ENCODE peak calls at places on chromosomes 5 and 9, in five cellular contexts. One of them, this sample, is unnamed.

GRCh38 chr5:69368458-69369368 is 607 bp downstream of the AK6 start:
- DNase-seq in suprapubic skin: no peak
- DNase-seq in thyroid gland: no peak
- DNase-seq in NB4: peak
- DNase-seq in gastrocnemius medialis: no peak
- DNase-seq in this sample: no peak

GRCh38 chr9:134230092-134230941 is 66.0 kb upstream of the RNU6ATAC start:
- DNase-seq in NB4: no peak
- DNase-seq in suprapubic skin: no peak
- DNase-seq in gastrocnemius medialis: no peak
- DNase-seq in thyroid gland: peak
- DNase-seq in this sample: no peak

GRCh38 chr9:123319541-123320339 is 36.3 kb upstream of the CRB2 start:
- DNase-seq in suprapubic skin: no peak
- DNase-seq in NB4: no peak
- DNase-seq in gastrocnemius medialis: no peak
- DNase-seq in thyroid gland: no peak
- DNase-seq in this sample: no peak

GRCh38 chr9:129901922-129902321 is 66.7 kb downstream of the USP20 start:
- DNase-seq in NB4: no peak
- DNase-seq in gastrocnemius medialis: no peak
- DNase-seq in thyroid gland: no peak
- DNase-seq in suprapubic skin: no peak
- DNase-seq in this sample: no peak

GRCh38 chr9:29422445-29422844 is 1849.2 kb upstream of the C9orf72 start:
- DNase-seq in thyroid gland: no peak
- DNase-seq in gastrocnemius medialis: no peak
- DNase-seq in suprapubic skin: no peak
- DNase-seq in NB4: peak
- DNase-seq in this sample: no peak

GRCh38 chr9:97386265-97386633 is 25.6 kb upstream of the TDRD7 start:
- DNase-seq in gastrocnemius medialis: no peak
- DNase-seq in suprapubic skin: no peak
- DNase-seq in thyroid gland: no peak
- DNase-seq in NB4: no peak
- DNase-seq in this sample: no peak

GRCh38 chr9:100466171-100466827 is 6.7 kb upstream of the TMEFF1 start:
- DNase-seq in NB4: no peak
- DNase-seq in gastrocnemius medialis: peak
- DNase-seq in thyroid gland: peak
- DNase-seq in suprapubic skin: no peak
- DNase-seq in this sample: no peak

GRCh38 chr5:124806026-124806856 is 59.8 kb upstream of the ZNF608 start:
- DNase-seq in NB4: no peak
- DNase-seq in gastrocnemius medialis: no peak
- DNase-seq in suprapubic skin: no peak
- DNase-seq in thyroid gland: peak
- DNase-seq in this sample: peak

GRCh38 chr9:6811436-6811835 is 53.7 kb downstream of the KDM4C start:
- DNase-seq in suprapubic skin: no peak
- DNase-seq in NB4: no peak
- DNase-seq in gastrocnemius medialis: no peak
- DNase-seq in thyroid gland: no peak
- DNase-seq in this sample: no peak

GRCh38 chr9:3492214-3492613 is 33.6 kb downstream of the RFX3 start:
- DNase-seq in thyroid gland: no peak
- DNase-seq in suprapubic skin: no peak
- DNase-seq in NB4: no peak
- DNase-seq in gastrocnemius medialis: no peak
- DNase-seq in this sample: no peak

GRCh38 chr9:93682155-93682968 is 106.0 kb downstream of the PHF2 start:
- DNase-seq in thyroid gland: peak
- DNase-seq in suprapubic skin: peak
- DNase-seq in NB4: peak
- DNase-seq in gastrocnemius medialis: no peak
- DNase-seq in this sample: peak

GRCh38 chr9:90969021-90969675 is 167.5 kb downstream of the SYK start:
- DNase-seq in NB4: no peak
- DNase-seq in suprapubic skin: no peak
- DNase-seq in thyroid gland: no peak
- DNase-seq in gastrocnemius medialis: no peak
- DNase-seq in this sample: no peak

GRCh38 chr9:110025551-110026170 is 182.3 kb downstream of the C9orf152 start:
- DNase-seq in gastrocnemius medialis: no peak
- DNase-seq in thyroid gland: no peak
- DNase-seq in suprapubic skin: no peak
- DNase-seq in NB4: peak
- DNase-seq in this sample: no peak

GRCh38 chr5:153960269-153961215 is 78.2 kb downstream of the FAM114A2 start:
- DNase-seq in thyroid gland: no peak
- DNase-seq in suprapubic skin: no peak
- DNase-seq in gastrocnemius medialis: no peak
- DNase-seq in NB4: peak
- DNase-seq in this sample: no peak

GRCh38 chr5:143262393-143263174 is 140.9 kb downstream of the NR3C1 start:
- DNase-seq in thyroid gland: no peak
- DNase-seq in gastrocnemius medialis: no peak
- DNase-seq in NB4: peak
- DNase-seq in suprapubic skin: no peak
- DNase-seq in this sample: no peak

GRCh38 chr5:123611407-123611709 is 99.4 kb downstream of the CSNK1G3 start:
- DNase-seq in thyroid gland: no peak
- DNase-seq in suprapubic skin: no peak
- DNase-seq in NB4: no peak
- DNase-seq in gastrocnemius medialis: no peak
- DNase-seq in this sample: no peak

GRCh38 chr5:127925916-127926315 is 157.7 kb upstream of the SLC12A2 start:
- DNase-seq in thyroid gland: no peak
- DNase-seq in suprapubic skin: no peak
- DNase-seq in gastrocnemius medialis: no peak
- DNase-seq in NB4: peak
- DNase-seq in this sample: no peak

GRCh38 chr9:73118898-73119554 is 32.6 kb upstream of the ANXA1 start:
- DNase-seq in NB4: no peak
- DNase-seq in thyroid gland: peak
- DNase-seq in suprapubic skin: no peak
- DNase-seq in gastrocnemius medialis: no peak
- DNase-seq in this sample: no peak

GRCh38 chr5:119273391-119273839 is 82.4 kb upstream of the TNFAIP8 start:
- DNase-seq in NB4: peak
- DNase-seq in suprapubic skin: no peak
- DNase-seq in thyroid gland: no peak
- DNase-seq in gastrocnemius medialis: no peak
- DNase-seq in this sample: no peak

GRCh38 chr5:133508845-133509741 is 103.2 kb downstream of the FSTL4 start:
- DNase-seq in gastrocnemius medialis: no peak
- DNase-seq in suprapubic skin: no peak
- DNase-seq in NB4: no peak
- DNase-seq in thyroid gland: no peak
- DNase-seq in this sample: no peak

GRCh38 chr9:109934499-109935214 is 154.7 kb downstream of the PALM2AKAP2 start:
- DNase-seq in thyroid gland: no peak
- DNase-seq in NB4: no peak
- DNase-seq in gastrocnemius medialis: no peak
- DNase-seq in suprapubic skin: no peak
- DNase-seq in this sample: no peak

GRCh38 chr9:120841930-120842684 is 615 bp downstream of the PSMD5 start:
- DNase-seq in NB4: no peak
- DNase-seq in thyroid gland: peak
- DNase-seq in suprapubic skin: peak
- DNase-seq in gastrocnemius medialis: no peak
- DNase-seq in this sample: no peak

GRCh38 chr9:105278751-105279150 is 34.3 kb downstream of the SLC44A1 start:
- DNase-seq in NB4: no peak
- DNase-seq in thyroid gland: no peak
- DNase-seq in gastrocnemius medialis: no peak
- DNase-seq in suprapubic skin: no peak
- DNase-seq in this sample: no peak

GRCh38 chr9:135332979-135333748 is 146.4 kb upstream of the PPP1R26 start:
- DNase-seq in suprapubic skin: no peak
- DNase-seq in gastrocnemius medialis: no peak
- DNase-seq in NB4: no peak
- DNase-seq in thyroid gland: no peak
- DNase-seq in this sample: peak

GRCh38 chr5:81202652-81203051 is 30.5 kb upstream of the CKMT2 start:
- DNase-seq in suprapubic skin: no peak
- DNase-seq in gastrocnemius medialis: no peak
- DNase-seq in NB4: no peak
- DNase-seq in thyroid gland: peak
- DNase-seq in this sample: no peak

GRCh38 chr5:170411100-170411499 is 21.9 kb upstream of the KCNMB1 start:
- DNase-seq in suprapubic skin: no peak
- DNase-seq in gastrocnemius medialis: no peak
- DNase-seq in NB4: no peak
- DNase-seq in thyroid gland: no peak
- DNase-seq in this sample: no peak

GRCh38 chr5:170416526-170416925 is 27.4 kb upstream of the KCNMB1 start:
- DNase-seq in suprapubic skin: no peak
- DNase-seq in thyroid gland: no peak
- DNase-seq in gastrocnemius medialis: no peak
- DNase-seq in NB4: no peak
- DNase-seq in this sample: no peak

GRCh38 chr5:170418736-170419135 is 29.6 kb upstream of the KCNMB1 start:
- DNase-seq in suprapubic skin: no peak
- DNase-seq in thyroid gland: no peak
- DNase-seq in NB4: no peak
- DNase-seq in gastrocnemius medialis: no peak
- DNase-seq in this sample: no peak

GRCh38 chr5:170414786-170415185 is 25.6 kb upstream of the KCNMB1 start:
- DNase-seq in NB4: no peak
- DNase-seq in gastrocnemius medialis: no peak
- DNase-seq in thyroid gland: no peak
- DNase-seq in suprapubic skin: no peak
- DNase-seq in this sample: no peak

GRCh38 chr5:170413897-170414296 is 24.7 kb upstream of the KCNMB1 start:
- DNase-seq in thyroid gland: no peak
- DNase-seq in suprapubic skin: no peak
- DNase-seq in NB4: no peak
- DNase-seq in gastrocnemius medialis: no peak
- DNase-seq in this sample: no peak
- TF ChIP-seq CTCF in thyroid gland: no peak
- TF ChIP-seq CTCF in suprapubic skin: no peak
- TF ChIP-seq CTCF in NB4: no peak
- TF ChIP-seq CTCF in gastrocnemius medialis: no peak
- TF ChIP-seq CTCF in this sample: no peak

GRCh38 chr5:172322028-172322965 is 38.7 kb upstream of the UBTD2 start:
- DNase-seq in gastrocnemius medialis: no peak
- DNase-seq in NB4: no peak
- DNase-seq in thyroid gland: peak
- DNase-seq in suprapubic skin: peak
- DNase-seq in this sample: peak
- TF ChIP-seq POLR2A in gastrocnemius medialis: no peak
- TF ChIP-seq POLR2A in NB4: no peak
- TF ChIP-seq POLR2A in thyroid gland: no peak
- TF ChIP-seq POLR2A in suprapubic skin: no peak
- TF ChIP-seq POLR2A in this sample: no peak

GRCh38 chr5:126499278-126499677 is 76.1 kb downstream of the GRAMD2B start:
- DNase-seq in suprapubic skin: no peak
- DNase-seq in NB4: no peak
- DNase-seq in gastrocnemius medialis: no peak
- DNase-seq in thyroid gland: no peak
- DNase-seq in this sample: no peak

GRCh38 chr5:126501448-126501847 is 78.2 kb downstream of the GRAMD2B start:
- DNase-seq in thyroid gland: no peak
- DNase-seq in NB4: no peak
- DNase-seq in gastrocnemius medialis: no peak
- DNase-seq in suprapubic skin: no peak
- DNase-seq in this sample: no peak

GRCh38 chr5:126499742-126500396 is 76.7 kb downstream of the GRAMD2B start:
- DNase-seq in thyroid gland: no peak
- DNase-seq in gastrocnemius medialis: no peak
- DNase-seq in NB4: peak
- DNase-seq in suprapubic skin: no peak
- DNase-seq in this sample: no peak

GRCh38 chr5:126506079-126506478 is 82.9 kb downstream of the GRAMD2B start:
- DNase-seq in gastrocnemius medialis: no peak
- DNase-seq in thyroid gland: no peak
- DNase-seq in NB4: no peak
- DNase-seq in suprapubic skin: no peak
- DNase-seq in this sample: no peak

DNA sequence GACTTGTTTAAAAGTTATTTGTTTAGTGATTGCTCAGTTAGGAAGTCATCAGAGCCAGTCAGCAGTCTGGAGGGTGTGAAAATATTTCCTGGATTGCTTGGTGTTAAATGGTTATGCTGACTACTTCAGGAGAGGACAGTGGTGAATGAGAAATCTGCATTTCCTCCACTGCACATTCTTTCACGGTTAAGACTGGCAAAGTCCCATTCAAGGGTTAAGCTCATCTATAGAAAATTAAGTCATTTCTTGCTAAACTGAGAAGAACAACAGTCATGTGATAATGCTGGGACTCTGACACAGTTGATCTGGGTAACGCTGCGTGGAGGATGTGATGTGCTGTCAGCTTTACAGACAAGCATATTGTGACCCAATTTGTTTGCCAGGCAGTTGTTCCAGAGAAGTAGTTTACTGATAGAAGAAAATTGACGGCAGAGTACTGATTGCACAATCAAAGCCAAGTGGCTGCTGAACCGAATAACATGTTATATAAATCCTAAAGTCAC is 80.4 kb downstream of the GRAMD2B start:
- DNase-seq in gastrocnemius medialis: peak
- DNase-seq in thyroid gland: peak
- DNase-seq in NB4: no peak
- DNase-seq in suprapubic skin: no peak
- DNase-seq in this sample: no peak
- H3K4me3 ChIP-seq in gastrocnemius medialis: no peak
- H3K4me3 ChIP-seq in thyroid gland: no peak
- H3K4me3 ChIP-seq in NB4: no peak
- H3K4me3 ChIP-seq in suprapubic skin: no peak
- H3K4me3 ChIP-seq in this sample: no peak

GRCh38 chr5:41151562-41151961 is 61.8 kb downstream of the C6 start:
- DNase-seq in NB4: no peak
- DNase-seq in thyroid gland: no peak
- DNase-seq in gastrocnemius medialis: no peak
- DNase-seq in suprapubic skin: no peak
- DNase-seq in this sample: no peak
- TF ChIP-seq CTCF in NB4: no peak
- TF ChIP-seq CTCF in thyroid gland: no peak
- TF ChIP-seq CTCF in gastrocnemius medialis: no peak
- TF ChIP-seq CTCF in suprapubic skin: no peak
- TF ChIP-seq CTCF in this sample: no peak